ENCODE peak calls at places on chromosomes 3 and 15, in ten cellular contexts. N is body of pancreas; B is tibial artery; T is pancreas; Z is GM23248; O is IMR-90; X is CD4-positive, CD25-positive, alpha-beta regulatory T cell; E is neuronal stem cell; V is vagina; D is effector memory CD4-positive, alpha-beta T cell. M is an unnamed sample.
A peak's percentile ranks its signal among the peaks of the same experiment; 100 is the strongest.

GRCh38 chr15:69300129-69300588 is 1.4 kb downstream of the PAQR5 start:
- DNase-seq in N (peak; percentile 46), B (no peak), T (no peak), Z (no peak), O (no peak), X (no peak), E (no peak), V (no peak), D (no peak), M (no peak)

GRCh38 chr15:61764981-61765380 is 295.3 kb downstream of the VPS13C start:
- DNase-seq in N (no peak), B (no peak), T (no peak), Z (no peak), O (no peak), X (no peak), E (no peak), V (no peak), D (no peak), M (no peak)

GRCh38 chr3:103385991-103386390 is 951.2 kb downstream of the ZPLD1 start:
- DNase-seq in N (no peak), B (no peak), T (no peak), Z (no peak), O (no peak), X (no peak), E (peak; percentile 3), V (no peak), D (no peak), M (no peak)

GRCh38 chr15:70830615-70831014 is 23.3 kb downstream of the LARP6 start:
- DNase-seq in N (peak; percentile 49), B (no peak), T (peak; percentile 31), Z (no peak), O (no peak), X (no peak), E (no peak), V (no peak), D (no peak), M (no peak)

GRCh38 chr15:42845581-42845980 is 75.0 kb downstream of the TTBK2 start:
- DNase-seq in N (no peak), B (no peak), T (no peak), Z (peak; percentile 1), O (peak; percentile 31), X (no peak), E (no peak), V (no peak), D (no peak), M (no peak)

GRCh38 chr3:67630666-67631362 is 23.6 kb downstream of the SUCLG2 start:
- DNase-seq in N (no peak), B (no peak), T (no peak), Z (no peak), O (no peak), X (no peak), E (no peak), V (no peak), D (no peak), M (no peak)

GRCh38 chr3:82030932-82031331 is 269.5 kb upstream of the GBE1 start:
- DNase-seq in N (no peak), B (no peak), T (no peak), Z (peak; percentile 6), O (no peak), X (no peak), E (no peak), V (no peak), D (no peak), M (no peak)

GRCh38 chr3:113279686-113280085 is 68.3 kb downstream of the BOC start:
- DNase-seq in N (no peak), B (no peak), T (no peak), Z (no peak), O (no peak), X (no peak), E (no peak), V (no peak), D (no peak), M (no peak)

GRCh38 chr3:133328373-133328772 is 71.5 kb upstream of the BFSP2 start:
- DNase-seq in N (no peak), B (no peak), T (no peak), Z (no peak), O (no peak), X (no peak), E (no peak), V (no peak), D (no peak), M (no peak)

GRCh38 chr3:161371441-161372320 is at the start of gene SPTSSB:
- DNase-seq in N (peak; percentile 53), B (no peak), T (peak; percentile 48), Z (peak; percentile 47), O (no peak), X (peak; percentile 22), E (peak; percentile 63), V (no peak), D (no peak), M (no peak)

GRCh38 chr15:28271697-28272250 is 50.2 kb downstream of the HERC2 start:
- DNase-seq in N (peak; percentile 26), B (no peak), T (no peak), Z (no peak), O (no peak), X (no peak), E (no peak), V (no peak), D (no peak), M (no peak)

GRCh38 chr3:170967682-170968081 is 58.8 kb downstream of the SLC2A2 start:
- DNase-seq in N (no peak), B (no peak), T (no peak), Z (no peak), O (no peak), X (no peak), E (no peak), V (no peak), D (no peak), M (no peak)

GRCh38 chr3:18208856-18209255 is 216.3 kb downstream of the SATB1 start:
- DNase-seq in N (no peak), B (no peak), T (no peak), Z (no peak), O (no peak), X (no peak), E (no peak), V (no peak), D (no peak), M (no peak)

GRCh38 chr15:41511331-41512077 is 2.1 kb downstream of the LTK start:
- DNase-seq in N (peak; percentile 41), B (no peak), T (no peak), Z (no peak), O (no peak), X (no peak), E (no peak), V (no peak), D (no peak), M (no peak)

DNA sequence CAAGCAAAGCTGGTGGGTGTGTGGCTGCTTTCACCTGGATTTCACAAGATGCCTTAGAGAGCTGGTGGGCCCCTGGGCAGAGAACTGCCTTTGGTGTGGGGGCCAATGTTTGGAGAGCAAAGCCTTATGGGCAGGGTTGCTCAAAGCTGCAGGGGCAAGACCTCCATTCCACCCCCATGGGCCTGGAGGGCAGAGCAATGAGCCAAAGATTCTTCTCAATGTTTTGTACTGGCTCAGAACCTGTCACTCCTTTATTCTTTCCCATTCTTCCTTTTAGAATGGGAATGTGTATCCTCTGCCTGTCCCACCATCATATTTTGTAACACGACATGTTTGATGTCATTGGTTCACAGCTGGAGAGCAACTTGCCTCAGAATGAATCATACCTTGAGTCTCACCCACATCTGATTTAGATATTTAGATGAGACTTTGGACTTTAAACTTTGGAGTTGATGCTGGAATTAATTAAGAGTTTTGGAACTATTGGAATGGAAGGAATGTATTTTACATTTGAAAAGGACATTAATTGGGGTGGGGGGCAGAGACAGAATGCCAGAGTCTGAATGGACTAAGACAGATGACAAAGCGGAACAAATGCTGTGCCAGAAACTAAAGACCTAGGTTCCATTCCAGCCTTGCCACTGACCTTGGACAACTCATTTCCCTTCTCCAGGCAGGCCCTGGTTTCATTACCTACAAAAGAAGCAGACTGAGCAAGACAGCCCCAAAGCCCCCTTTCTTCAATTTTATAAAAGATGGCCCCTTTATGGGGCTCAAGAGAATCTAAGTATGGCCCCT is 72.9 kb downstream of the DAPK2 start:
- DNase-seq in N (no peak), B (no peak), T (no peak), Z (peak; percentile 84), O (peak; percentile 67), X (no peak), E (no peak), V (peak; percentile 78), D (no peak), M (no peak)
- H3K4me1 ChIP-seq in N (peaks cover 50% of the 10 kb centered on the region), B (peaks cover 18% of the 10 kb centered on the region), T (peaks cover 16% of the 10 kb centered on the region), Z (peaks cover 27% of the 10 kb centered on the region), O (peaks cover 10% of the 10 kb centered on the region), X (peaks cover 10% of the 10 kb centered on the region), E (peaks cover 27% of the 10 kb centered on the region), V (peaks cover 27% of the 10 kb centered on the region), D (peaks cover 16% of the 10 kb centered on the region), M (peaks cover 29% of the 10 kb centered on the region)

GRCh38 chr3:57451150-57451846 is 92.8 kb downstream of the DNAH12 start:
- DNase-seq in N (no peak), B (no peak), T (no peak), Z (no peak), O (no peak), X (no peak), E (no peak), V (no peak), D (no peak), M (no peak)

GRCh38 chr3:57444469-57444868 is 99.7 kb downstream of the DNAH12 start:
- DNase-seq in N (no peak), B (no peak), T (no peak), Z (no peak), O (no peak), X (no peak), E (no peak), V (no peak), D (no peak), M (no peak)

DNA sequence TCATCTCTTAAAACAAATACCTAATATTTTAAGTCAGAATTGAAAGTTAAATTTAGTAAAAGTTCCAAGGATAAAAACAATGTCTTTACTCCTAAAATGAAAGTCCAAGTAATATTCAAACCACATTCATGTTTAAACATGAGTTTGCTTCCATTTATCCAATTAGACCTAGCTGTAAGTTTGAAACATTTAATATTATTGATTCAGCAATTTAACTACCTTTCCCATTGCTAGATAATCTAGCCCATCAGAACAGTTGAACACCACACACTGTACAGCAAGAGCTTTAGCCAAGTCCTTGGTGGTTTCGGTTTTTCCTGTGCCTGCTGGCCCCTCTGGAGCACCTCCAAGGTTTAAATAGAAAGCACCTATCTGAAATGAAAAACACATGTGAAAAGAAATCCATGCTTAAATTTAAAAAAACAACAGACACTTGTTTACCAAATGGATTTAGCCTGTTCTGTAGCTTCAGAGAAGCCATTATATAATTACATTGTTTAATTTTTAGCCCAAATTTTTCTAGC is 97.8 kb downstream of the DNAH12 start:
- DNase-seq in N (peak; percentile 41), B (no peak), T (no peak), Z (peak; percentile 34), O (no peak), X (no peak), E (no peak), V (no peak), D (no peak), M (no peak)
- H3K4me1 ChIP-seq in N (peaks cover 9% of the 10 kb centered on the region), B (no peaks in the 10 kb centered on the region), T (no peaks in the 10 kb centered on the region), Z (peaks cover 5% of the 10 kb centered on the region), O (no peaks in the 10 kb centered on the region), X (no peaks in the 10 kb centered on the region), E (no peaks in the 10 kb centered on the region), V (no peaks in the 10 kb centered on the region), D (no peaks in the 10 kb centered on the region), M (no peaks in the 10 kb centered on the region)

GRCh38 chr15:63902671-63903035 is 68.9 kb upstream of the HERC1 start:
- DNase-seq in N (no peak), B (no peak), T (no peak), Z (peak; percentile 25), O (no peak), X (no peak), E (no peak), V (no peak), D (no peak), M (no peak)
- H3K4me1 ChIP-seq in N (peaks cover 9% of the 10 kb centered on the region), B (no peaks in the 10 kb centered on the region), T (no peaks in the 10 kb centered on the region), Z (peaks cover 3% of the 10 kb centered on the region), O (no peaks in the 10 kb centered on the region), X (peaks cover 12% of the 10 kb centered on the region), E (peaks cover 2% of the 10 kb centered on the region), V (peaks cover 18% of the 10 kb centered on the region), D (peaks cover 15% of the 10 kb centered on the region), M (peaks cover 37% of the 10 kb centered on the region)

GRCh38 chr3:128071771-128072453 is 19.7 kb downstream of the SEC61A1 start:
- DNase-seq in N (no peak), B (no peak), T (no peak), Z (no peak), O (no peak), X (no peak), E (no peak), V (no peak), D (no peak), M (no peak)
- H3K4me1 ChIP-seq in N (peaks cover 65% of the 10 kb centered on the region), B (peaks cover 20% of the 10 kb centered on the region), T (peaks cover 3% of the 10 kb centered on the region), Z (peaks cover 18% of the 10 kb centered on the region), O (peaks cover 10% of the 10 kb centered on the region), X (peaks cover 19% of the 10 kb centered on the region), E (peaks cover 15% of the 10 kb centered on the region), V (peaks cover 6% of the 10 kb centered on the region), D (peaks cover 8% of the 10 kb centered on the region), M (peaks cover 16% of the 10 kb centered on the region)

M was measured in CD8-positive, alpha-beta memory T cell.